ENCODE peak calls at places on chromosome 15, in seven cellular contexts. One of them, this sample, is unnamed.

GRCh38 chr15:43287254-43287653 is 20.5 kb upstream of the TGM5 start:
- DNase-seq in WERI-Rb-1: no peak
- DNase-seq in AG04450: no peak
- DNase-seq in stomach: no peak
- DNase-seq in psoas muscle: no peak
- DNase-seq in AG09309: no peak
- DNase-seq in keratinocyte: no peak
- DNase-seq in this sample: no peak

GRCh38 chr15:94910166-94910565 is 678.8 kb downstream of the MCTP2 start:
- DNase-seq in keratinocyte: peak; percentile 2
- DNase-seq in AG04450: no peak
- DNase-seq in psoas muscle: no peak
- DNase-seq in WERI-Rb-1: no peak
- DNase-seq in stomach: no peak
- DNase-seq in AG09309: no peak
- DNase-seq in this sample: no peak

GRCh38 chr15:47027322-47027946 is 689.9 kb upstream of the SEMA6D start:
- DNase-seq in AG04450: no peak
- DNase-seq in AG09309: no peak
- DNase-seq in WERI-Rb-1: peak; percentile 9
- DNase-seq in keratinocyte: no peak
- DNase-seq in stomach: no peak
- DNase-seq in psoas muscle: no peak
- DNase-seq in this sample: no peak

GRCh38 chr15:69275104-69275670 is 23.5 kb upstream of the PAQR5 start:
- DNase-seq in AG09309: no peak
- DNase-seq in keratinocyte: no peak
- DNase-seq in AG04450: no peak
- DNase-seq in stomach: no peak
- DNase-seq in psoas muscle: no peak
- DNase-seq in WERI-Rb-1: no peak
- DNase-seq in this sample: no peak

GRCh38 chr15:65083262-65083701 is 6.7 kb downstream of the KBTBD13 start:
- DNase-seq in stomach: no peak
- DNase-seq in AG09309: no peak
- DNase-seq in psoas muscle: no peak
- DNase-seq in keratinocyte: no peak
- DNase-seq in WERI-Rb-1: peak; percentile 49
- DNase-seq in AG04450: peak; percentile 44
- DNase-seq in this sample: peak; percentile 36

GRCh38 chr15:88661041-88661765 is 22.4 kb downstream of the ISG20 start:
- DNase-seq in AG09309: peak; percentile 11
- DNase-seq in WERI-Rb-1: no peak
- DNase-seq in keratinocyte: no peak
- DNase-seq in AG04450: no peak
- DNase-seq in psoas muscle: no peak
- DNase-seq in stomach: no peak
- DNase-seq in this sample: no peak

GRCh38 chr15:50854594-50855490 is 53.6 kb upstream of the AP4E1 start:
- DNase-seq in AG09309: peak; percentile 48
- DNase-seq in WERI-Rb-1: no peak
- DNase-seq in keratinocyte: peak; percentile 33
- DNase-seq in stomach: no peak
- DNase-seq in psoas muscle: no peak
- DNase-seq in AG04450: no peak
- DNase-seq in this sample: no peak

GRCh38 chr15:98787190-98787589 is 138.9 kb downstream of the IGF1R start:
- DNase-seq in AG04450: no peak
- DNase-seq in AG09309: no peak
- DNase-seq in psoas muscle: no peak
- DNase-seq in stomach: no peak
- DNase-seq in keratinocyte: no peak
- DNase-seq in WERI-Rb-1: peak; percentile 26
- DNase-seq in this sample: no peak

GRCh38 chr15:28955686-28956421 is 70.1 kb downstream of the APBA2 start:
- DNase-seq in AG09309: peak; percentile 59
- DNase-seq in keratinocyte: no peak
- DNase-seq in WERI-Rb-1: no peak
- DNase-seq in stomach: no peak
- DNase-seq in AG04450: no peak
- DNase-seq in psoas muscle: no peak
- DNase-seq in this sample: no peak

GRCh38 chr15:58083526-58083925 is 18.0 kb upstream of the ALDH1A2 start:
- DNase-seq in AG09309: no peak
- DNase-seq in AG04450: no peak
- DNase-seq in psoas muscle: no peak
- DNase-seq in stomach: no peak
- DNase-seq in keratinocyte: no peak
- DNase-seq in WERI-Rb-1: no peak
- DNase-seq in this sample: no peak

GRCh38 chr15:44554934-44555723 is 18.2 kb downstream of the EIF3J start:
- DNase-seq in AG09309: no peak
- DNase-seq in stomach: no peak
- DNase-seq in psoas muscle: no peak
- DNase-seq in WERI-Rb-1: no peak
- DNase-seq in keratinocyte: no peak
- DNase-seq in AG04450: no peak
- DNase-seq in this sample: no peak

GRCh38 chr15:88089019-88089603 is 167.4 kb downstream of the NTRK3 start:
- DNase-seq in stomach: no peak
- DNase-seq in AG09309: no peak
- DNase-seq in keratinocyte: no peak
- DNase-seq in WERI-Rb-1: no peak
- DNase-seq in psoas muscle: no peak
- DNase-seq in AG04450: no peak
- DNase-seq in this sample: no peak

GRCh38 chr15:88649286-88649733 is 10.5 kb downstream of the ISG20 start:
- DNase-seq in psoas muscle: no peak
- DNase-seq in WERI-Rb-1: no peak
- DNase-seq in keratinocyte: peak; percentile 91
- DNase-seq in AG09309: peak; percentile 46
- DNase-seq in AG04450: peak; percentile 95
- DNase-seq in stomach: peak; percentile 53
- DNase-seq in this sample: no peak

GRCh38 chr15:34621675-34622074 is 38.2 kb upstream of the GOLGA8B start:
- DNase-seq in stomach: no peak
- DNase-seq in AG04450: no peak
- DNase-seq in AG09309: no peak
- DNase-seq in WERI-Rb-1: no peak
- DNase-seq in keratinocyte: no peak
- DNase-seq in psoas muscle: no peak
- DNase-seq in this sample: no peak

GRCh38 chr15:65476942-65477341 is 40.5 kb downstream of the DPP8 start:
- DNase-seq in psoas muscle: peak; percentile 17
- DNase-seq in keratinocyte: no peak
- DNase-seq in AG04450: peak; percentile 49
- DNase-seq in stomach: no peak
- DNase-seq in WERI-Rb-1: no peak
- DNase-seq in AG09309: peak; percentile 70
- DNase-seq in this sample: no peak

GRCh38 chr15:90191795-90192494 is 9.2 kb upstream of the SEMA4B start:
- DNase-seq in WERI-Rb-1: peak; percentile 75
- DNase-seq in keratinocyte: no peak
- DNase-seq in stomach: peak; percentile 85
- DNase-seq in AG09309: no peak
- DNase-seq in AG04450: no peak
- DNase-seq in psoas muscle: peak; percentile 62
- DNase-seq in this sample: no peak

GRCh38 chr15:39695793-39696192 is 86.8 kb downstream of the FSIP1 start:
- DNase-seq in keratinocyte: no peak
- DNase-seq in WERI-Rb-1: no peak
- DNase-seq in psoas muscle: no peak
- DNase-seq in AG09309: no peak
- DNase-seq in stomach: no peak
- DNase-seq in AG04450: no peak
- DNase-seq in this sample: no peak

GRCh38 chr15:33994005-33994615 is 25.8 kb downstream of the CHRM5 start:
- DNase-seq in AG09309: no peak
- DNase-seq in AG04450: no peak
- DNase-seq in keratinocyte: no peak
- DNase-seq in psoas muscle: no peak
- DNase-seq in stomach: no peak
- DNase-seq in WERI-Rb-1: peak; percentile 64
- DNase-seq in this sample: peak; percentile 44

GRCh38 chr15:80216911-80217310 is 35.1 kb downstream of the CTXND1 start:
- DNase-seq in keratinocyte: no peak
- DNase-seq in AG09309: no peak
- DNase-seq in stomach: no peak
- DNase-seq in WERI-Rb-1: no peak
- DNase-seq in AG04450: no peak
- DNase-seq in psoas muscle: no peak
- DNase-seq in this sample: no peak

GRCh38 chr15:48683991-48684765 is 38.7 kb upstream of the FBN1 start:
- DNase-seq in WERI-Rb-1: no peak
- DNase-seq in AG09309: no peak
- DNase-seq in stomach: no peak
- DNase-seq in AG04450: no peak
- DNase-seq in keratinocyte: no peak
- DNase-seq in psoas muscle: no peak
- DNase-seq in this sample: no peak

GRCh38 chr15:57017024-57017423 is 98.6 kb downstream of the TCF12 start:
- DNase-seq in keratinocyte: no peak
- DNase-seq in AG04450: no peak
- DNase-seq in WERI-Rb-1: no peak
- DNase-seq in stomach: no peak
- DNase-seq in psoas muscle: no peak
- DNase-seq in AG09309: no peak
- DNase-seq in this sample: no peak
- TF ChIP-seq CTCF in keratinocyte: peak; percentile 3
- TF ChIP-seq CTCF in AG04450: peak; percentile 22
- TF ChIP-seq CTCF in WERI-Rb-1: peak; percentile 42
- TF ChIP-seq CTCF in stomach: no peak
- TF ChIP-seq CTCF in psoas muscle: peak; percentile 8
- TF ChIP-seq CTCF in AG09309: no peak
- TF ChIP-seq CTCF in this sample: no peak

GRCh38 chr15:92079647-92080255 is 226.2 kb downstream of the SLCO3A1 start:
- DNase-seq in WERI-Rb-1: no peak
- DNase-seq in keratinocyte: no peak
- DNase-seq in AG09309: no peak
- DNase-seq in AG04450: no peak
- DNase-seq in stomach: no peak
- DNase-seq in psoas muscle: no peak
- DNase-seq in this sample: peak; percentile 40

GRCh38 chr15:92078270-92078669 is 224.8 kb downstream of the SLCO3A1 start:
- DNase-seq in WERI-Rb-1: no peak
- DNase-seq in keratinocyte: no peak
- DNase-seq in stomach: no peak
- DNase-seq in psoas muscle: no peak
- DNase-seq in AG04450: no peak
- DNase-seq in AG09309: no peak
- DNase-seq in this sample: no peak

GRCh38 chr15:92076536-92076935 is 223.0 kb downstream of the SLCO3A1 start:
- DNase-seq in WERI-Rb-1: no peak
- DNase-seq in AG09309: no peak
- DNase-seq in psoas muscle: no peak
- DNase-seq in stomach: no peak
- DNase-seq in keratinocyte: no peak
- DNase-seq in AG04450: no peak
- DNase-seq in this sample: no peak

GRCh38 chr15:92077353-92078080 is 224.0 kb downstream of the SLCO3A1 start:
- DNase-seq in AG09309: peak; percentile 27
- DNase-seq in keratinocyte: no peak
- DNase-seq in stomach: peak; percentile 74
- DNase-seq in psoas muscle: peak; percentile 65
- DNase-seq in WERI-Rb-1: peak; percentile 73
- DNase-seq in AG04450: no peak
- DNase-seq in this sample: peak; percentile 79

DNA sequence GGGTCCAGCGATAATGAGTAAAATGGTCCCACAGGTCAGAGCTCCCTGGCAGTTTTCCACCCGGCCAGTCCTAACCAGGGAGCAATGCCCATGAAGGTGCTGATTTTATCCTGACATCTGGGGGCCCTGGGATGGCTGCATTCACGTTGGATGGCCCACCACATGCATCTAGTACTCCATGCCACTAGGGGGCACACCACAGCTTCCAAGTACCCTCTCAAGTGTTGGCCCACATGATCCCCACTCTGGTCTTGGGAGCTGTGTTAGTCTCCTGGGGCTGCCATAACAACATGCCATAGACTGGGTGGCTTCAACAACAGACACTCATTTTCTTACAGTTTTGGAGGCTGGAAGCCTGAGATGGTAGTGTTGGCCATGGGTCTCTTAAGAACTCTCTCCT is 225.5 kb downstream of the SLCO3A1 start:
- DNase-seq in WERI-Rb-1: peak; percentile 53
- DNase-seq in AG04450: no peak
- DNase-seq in stomach: no peak
- DNase-seq in AG09309: no peak
- DNase-seq in keratinocyte: no peak
- DNase-seq in psoas muscle: no peak
- DNase-seq in this sample: peak; percentile 36
- TF ChIP-seq CTCF in WERI-Rb-1: peak; percentile 60
- TF ChIP-seq CTCF in AG04450: peak; percentile 35
- TF ChIP-seq CTCF in stomach: no peak
- TF ChIP-seq CTCF in AG09309: peak; percentile 35
- TF ChIP-seq CTCF in keratinocyte: peak; percentile 60
- TF ChIP-seq CTCF in psoas muscle: no peak
- TF ChIP-seq CTCF in this sample: peak; percentile 57

GRCh38 chr15:60374209-60374608 is 23.6 kb downstream of the ANXA2 start:
- DNase-seq in WERI-Rb-1: no peak
- DNase-seq in AG09309: no peak
- DNase-seq in keratinocyte: no peak
- DNase-seq in AG04450: no peak
- DNase-seq in stomach: no peak
- DNase-seq in psoas muscle: no peak
- DNase-seq in this sample: no peak
- TF ChIP-seq CTCF in WERI-Rb-1: no peak
- TF ChIP-seq CTCF in AG09309: no peak
- TF ChIP-seq CTCF in keratinocyte: no peak
- TF ChIP-seq CTCF in AG04450: no peak
- TF ChIP-seq CTCF in stomach: no peak
- TF ChIP-seq CTCF in psoas muscle: no peak
- TF ChIP-seq CTCF in this sample: no peak

DNA sequence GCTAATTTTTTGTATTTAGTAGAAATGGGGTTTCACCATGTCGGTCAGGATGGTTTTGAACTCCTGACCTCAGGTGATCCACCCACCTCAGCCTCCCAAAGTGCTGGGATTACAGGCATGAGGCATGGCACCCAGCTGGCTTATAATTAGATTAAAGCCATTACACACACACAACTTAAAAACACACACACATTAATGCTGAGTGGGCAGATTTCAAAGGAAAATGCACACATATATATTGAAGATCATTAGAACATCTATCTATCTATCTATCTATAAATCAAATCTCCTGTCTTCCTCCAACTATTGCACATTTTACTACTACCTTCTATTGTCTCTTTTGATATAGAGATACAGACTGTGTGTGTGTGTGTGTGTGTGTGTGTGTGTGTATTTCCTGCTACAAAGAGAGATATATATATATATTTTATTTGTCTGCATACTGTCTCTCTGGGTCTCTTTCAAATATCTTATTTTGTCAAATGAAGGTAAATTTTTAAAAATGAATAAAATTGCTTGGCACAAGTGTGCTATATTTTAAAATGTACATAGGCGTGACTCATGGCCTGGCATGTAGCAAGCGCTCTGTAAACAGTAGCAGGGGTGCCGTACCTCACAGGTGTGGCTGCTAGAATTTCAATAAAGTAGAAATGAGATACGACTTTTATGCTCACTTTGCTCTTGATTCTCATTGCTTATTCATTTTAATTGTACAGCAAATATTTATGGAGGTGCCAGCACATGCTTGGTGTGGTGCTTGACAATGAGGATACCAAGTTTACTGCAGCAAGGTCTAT is 655.8 kb downstream of the AGBL1 start:
- DNase-seq in stomach: no peak
- DNase-seq in AG04450: no peak
- DNase-seq in AG09309: no peak
- DNase-seq in WERI-Rb-1: no peak
- DNase-seq in keratinocyte: no peak
- DNase-seq in psoas muscle: no peak
- DNase-seq in this sample: no peak
- TF ChIP-seq CTCF in stomach: no peak
- TF ChIP-seq CTCF in AG04450: no peak
- TF ChIP-seq CTCF in AG09309: no peak
- TF ChIP-seq CTCF in WERI-Rb-1: no peak
- TF ChIP-seq CTCF in keratinocyte: no peak
- TF ChIP-seq CTCF in psoas muscle: no peak
- TF ChIP-seq CTCF in this sample: no peak